ENCODE peak calls at places on chromosomes 4 and X, in ten cellular contexts. One of them, this sample, is unnamed.

GRCh38 chr4:75512336-75513211 is 1.6 kb downstream of the RCHY1 start:
- DNase-seq in iris pigment epithelial cell: peak; percentile 56
- DNase-seq in activated naive CD4-positive, alpha-beta T cell treated with anti-CD3 and anti-CD28 coated beads, Interleukin-2, amount 10 ng/mL, durations not matched to agents 7 days and 5 days: no peak
- DNase-seq in activated CD8-positive, alpha-beta memory T cell treated with anti-CD3 and anti-CD28 coated beads for 24 hours: no peak
- DNase-seq in epithelial cell of proximal tubule: no peak
- DNase-seq in AG04449: no peak
- DNase-seq in endodermal cell: peak; percentile 44
- DNase-seq in occipital lobe: no peak
- DNase-seq in stimulated activated CD4-positive, alpha-beta T cell treated with anti-CD3 and anti-CD28 coated beads, Interleukin-4, amount 100 ng/mL, for 48 hours: no peak
- DNase-seq in CD8-positive, alpha-beta memory T cell: no peak
- DNase-seq in this sample: peak; percentile 39

GRCh38 chrX:101262590-101262989 is 28.5 kb downstream of the TAF7L start:
- DNase-seq in iris pigment epithelial cell: no peak
- DNase-seq in activated naive CD4-positive, alpha-beta T cell treated with anti-CD3 and anti-CD28 coated beads, Interleukin-2, amount 10 ng/mL, durations not matched to agents 7 days and 5 days: no peak
- DNase-seq in activated CD8-positive, alpha-beta memory T cell treated with anti-CD3 and anti-CD28 coated beads for 24 hours: no peak
- DNase-seq in epithelial cell of proximal tubule: no peak
- DNase-seq in AG04449: no peak
- DNase-seq in endodermal cell: no peak
- DNase-seq in occipital lobe: no peak
- DNase-seq in stimulated activated CD4-positive, alpha-beta T cell treated with anti-CD3 and anti-CD28 coated beads, Interleukin-4, amount 100 ng/mL, for 48 hours: no peak
- DNase-seq in CD8-positive, alpha-beta memory T cell: no peak
- DNase-seq in this sample: no peak

GRCh38 chrX:68995780-68996551 is 167.1 kb downstream of the EFNB1 start:
- DNase-seq in iris pigment epithelial cell: peak; percentile 43
- DNase-seq in activated naive CD4-positive, alpha-beta T cell treated with anti-CD3 and anti-CD28 coated beads, Interleukin-2, amount 10 ng/mL, durations not matched to agents 7 days and 5 days: no peak
- DNase-seq in activated CD8-positive, alpha-beta memory T cell treated with anti-CD3 and anti-CD28 coated beads for 24 hours: no peak
- DNase-seq in epithelial cell of proximal tubule: peak; percentile 4
- DNase-seq in AG04449: no peak
- DNase-seq in endodermal cell: peak; percentile 33
- DNase-seq in occipital lobe: no peak
- DNase-seq in stimulated activated CD4-positive, alpha-beta T cell treated with anti-CD3 and anti-CD28 coated beads, Interleukin-4, amount 100 ng/mL, for 48 hours: no peak
- DNase-seq in CD8-positive, alpha-beta memory T cell: no peak
- DNase-seq in this sample: no peak

GRCh38 chr4:52402582-52402981 is 256.5 kb downstream of the USP46 start:
- DNase-seq in iris pigment epithelial cell: no peak
- DNase-seq in activated naive CD4-positive, alpha-beta T cell treated with anti-CD3 and anti-CD28 coated beads, Interleukin-2, amount 10 ng/mL, durations not matched to agents 7 days and 5 days: no peak
- DNase-seq in activated CD8-positive, alpha-beta memory T cell treated with anti-CD3 and anti-CD28 coated beads for 24 hours: no peak
- DNase-seq in epithelial cell of proximal tubule: no peak
- DNase-seq in AG04449: no peak
- DNase-seq in endodermal cell: no peak
- DNase-seq in occipital lobe: no peak
- DNase-seq in stimulated activated CD4-positive, alpha-beta T cell treated with anti-CD3 and anti-CD28 coated beads, Interleukin-4, amount 100 ng/mL, for 48 hours: no peak
- DNase-seq in CD8-positive, alpha-beta memory T cell: no peak
- DNase-seq in this sample: no peak

GRCh38 chrX:103919336-103919682 is 43.1 kb upstream of the TMSB15B start:
- DNase-seq in iris pigment epithelial cell: peak; percentile 55
- DNase-seq in activated naive CD4-positive, alpha-beta T cell treated with anti-CD3 and anti-CD28 coated beads, Interleukin-2, amount 10 ng/mL, durations not matched to agents 7 days and 5 days: peak; percentile 53
- DNase-seq in activated CD8-positive, alpha-beta memory T cell treated with anti-CD3 and anti-CD28 coated beads for 24 hours: no peak
- DNase-seq in epithelial cell of proximal tubule: no peak
- DNase-seq in AG04449: no peak
- DNase-seq in endodermal cell: no peak
- DNase-seq in occipital lobe: no peak
- DNase-seq in stimulated activated CD4-positive, alpha-beta T cell treated with anti-CD3 and anti-CD28 coated beads, Interleukin-4, amount 100 ng/mL, for 48 hours: no peak
- DNase-seq in CD8-positive, alpha-beta memory T cell: peak; percentile 3
- DNase-seq in this sample: no peak

GRCh38 chr4:76689079-76689817 is 208.7 kb downstream of the SOWAHB start:
- DNase-seq in iris pigment epithelial cell: no peak
- DNase-seq in activated naive CD4-positive, alpha-beta T cell treated with anti-CD3 and anti-CD28 coated beads, Interleukin-2, amount 10 ng/mL, durations not matched to agents 7 days and 5 days: peak; percentile 29
- DNase-seq in activated CD8-positive, alpha-beta memory T cell treated with anti-CD3 and anti-CD28 coated beads for 24 hours: peak; percentile 58
- DNase-seq in epithelial cell of proximal tubule: no peak
- DNase-seq in AG04449: no peak
- DNase-seq in endodermal cell: peak; percentile 92
- DNase-seq in occipital lobe: peak; percentile 13
- DNase-seq in stimulated activated CD4-positive, alpha-beta T cell treated with anti-CD3 and anti-CD28 coated beads, Interleukin-4, amount 100 ng/mL, for 48 hours: no peak
- DNase-seq in CD8-positive, alpha-beta memory T cell: no peak
- DNase-seq in this sample: peak; percentile 31

GRCh38 chr4:161767116-161767515 is 396.7 kb downstream of the FSTL5 start:
- DNase-seq in iris pigment epithelial cell: peak; percentile 94
- DNase-seq in activated naive CD4-positive, alpha-beta T cell treated with anti-CD3 and anti-CD28 coated beads, Interleukin-2, amount 10 ng/mL, durations not matched to agents 7 days and 5 days: no peak
- DNase-seq in activated CD8-positive, alpha-beta memory T cell treated with anti-CD3 and anti-CD28 coated beads for 24 hours: no peak
- DNase-seq in epithelial cell of proximal tubule: no peak
- DNase-seq in AG04449: peak; percentile 4
- DNase-seq in endodermal cell: no peak
- DNase-seq in occipital lobe: no peak
- DNase-seq in stimulated activated CD4-positive, alpha-beta T cell treated with anti-CD3 and anti-CD28 coated beads, Interleukin-4, amount 100 ng/mL, for 48 hours: no peak
- DNase-seq in CD8-positive, alpha-beta memory T cell: no peak
- DNase-seq in this sample: no peak

GRCh38 chr4:109560687-109561452 is 824 bp downstream of the MCUB start:
- DNase-seq in iris pigment epithelial cell: peak; percentile 87
- DNase-seq in activated naive CD4-positive, alpha-beta T cell treated with anti-CD3 and anti-CD28 coated beads, Interleukin-2, amount 10 ng/mL, durations not matched to agents 7 days and 5 days: peak; percentile 73
- DNase-seq in activated CD8-positive, alpha-beta memory T cell treated with anti-CD3 and anti-CD28 coated beads for 24 hours: peak; percentile 85
- DNase-seq in epithelial cell of proximal tubule: no peak
- DNase-seq in AG04449: peak; percentile 17
- DNase-seq in endodermal cell: peak; percentile 78
- DNase-seq in occipital lobe: peak; percentile 15
- DNase-seq in stimulated activated CD4-positive, alpha-beta T cell treated with anti-CD3 and anti-CD28 coated beads, Interleukin-4, amount 100 ng/mL, for 48 hours: peak; percentile 54
- DNase-seq in CD8-positive, alpha-beta memory T cell: peak; percentile 37
- DNase-seq in this sample: peak; percentile 69

GRCh38 chrX:69093960-69094935 is 71.0 kb downstream of the PJA1 start:
- DNase-seq in iris pigment epithelial cell: peak; percentile 62
- DNase-seq in activated naive CD4-positive, alpha-beta T cell treated with anti-CD3 and anti-CD28 coated beads, Interleukin-2, amount 10 ng/mL, durations not matched to agents 7 days and 5 days: peak; percentile 49
- DNase-seq in activated CD8-positive, alpha-beta memory T cell treated with anti-CD3 and anti-CD28 coated beads for 24 hours: peak; percentile 65
- DNase-seq in epithelial cell of proximal tubule: no peak
- DNase-seq in AG04449: no peak
- DNase-seq in endodermal cell: peak; percentile 82
- DNase-seq in occipital lobe: no peak
- DNase-seq in stimulated activated CD4-positive, alpha-beta T cell treated with anti-CD3 and anti-CD28 coated beads, Interleukin-4, amount 100 ng/mL, for 48 hours: peak; percentile 4
- DNase-seq in CD8-positive, alpha-beta memory T cell: no peak
- DNase-seq in this sample: peak; percentile 48

GRCh38 chr4:141314627-141315026 is 93.9 kb downstream of the ZNF330 start:
- DNase-seq in iris pigment epithelial cell: no peak
- DNase-seq in activated naive CD4-positive, alpha-beta T cell treated with anti-CD3 and anti-CD28 coated beads, Interleukin-2, amount 10 ng/mL, durations not matched to agents 7 days and 5 days: no peak
- DNase-seq in activated CD8-positive, alpha-beta memory T cell treated with anti-CD3 and anti-CD28 coated beads for 24 hours: no peak
- DNase-seq in epithelial cell of proximal tubule: no peak
- DNase-seq in AG04449: no peak
- DNase-seq in endodermal cell: no peak
- DNase-seq in occipital lobe: no peak
- DNase-seq in stimulated activated CD4-positive, alpha-beta T cell treated with anti-CD3 and anti-CD28 coated beads, Interleukin-4, amount 100 ng/mL, for 48 hours: no peak
- DNase-seq in CD8-positive, alpha-beta memory T cell: no peak
- DNase-seq in this sample: no peak

GRCh38 chr4:168124008-168124641 is 31.8 kb downstream of the ANXA10 start:
- DNase-seq in iris pigment epithelial cell: peak; percentile 79
- DNase-seq in activated naive CD4-positive, alpha-beta T cell treated with anti-CD3 and anti-CD28 coated beads, Interleukin-2, amount 10 ng/mL, durations not matched to agents 7 days and 5 days: no peak
- DNase-seq in activated CD8-positive, alpha-beta memory T cell treated with anti-CD3 and anti-CD28 coated beads for 24 hours: no peak
- DNase-seq in epithelial cell of proximal tubule: no peak
- DNase-seq in AG04449: peak; percentile 40
- DNase-seq in endodermal cell: no peak
- DNase-seq in occipital lobe: no peak
- DNase-seq in stimulated activated CD4-positive, alpha-beta T cell treated with anti-CD3 and anti-CD28 coated beads, Interleukin-4, amount 100 ng/mL, for 48 hours: no peak
- DNase-seq in CD8-positive, alpha-beta memory T cell: no peak
- DNase-seq in this sample: no peak

GRCh38 chr4:43234626-43235025 is 342.1 kb downstream of the GRXCR1 start:
- DNase-seq in iris pigment epithelial cell: no peak
- DNase-seq in activated naive CD4-positive, alpha-beta T cell treated with anti-CD3 and anti-CD28 coated beads, Interleukin-2, amount 10 ng/mL, durations not matched to agents 7 days and 5 days: no peak
- DNase-seq in activated CD8-positive, alpha-beta memory T cell treated with anti-CD3 and anti-CD28 coated beads for 24 hours: no peak
- DNase-seq in epithelial cell of proximal tubule: no peak
- DNase-seq in AG04449: no peak
- DNase-seq in endodermal cell: peak; percentile 52
- DNase-seq in occipital lobe: no peak
- DNase-seq in stimulated activated CD4-positive, alpha-beta T cell treated with anti-CD3 and anti-CD28 coated beads, Interleukin-4, amount 100 ng/mL, for 48 hours: no peak
- DNase-seq in CD8-positive, alpha-beta memory T cell: no peak
- DNase-seq in this sample: no peak

GRCh38 chr4:132382243-132382642 is 766.9 kb upstream of the PCDH10 start:
- DNase-seq in iris pigment epithelial cell: no peak
- DNase-seq in activated naive CD4-positive, alpha-beta T cell treated with anti-CD3 and anti-CD28 coated beads, Interleukin-2, amount 10 ng/mL, durations not matched to agents 7 days and 5 days: no peak
- DNase-seq in activated CD8-positive, alpha-beta memory T cell treated with anti-CD3 and anti-CD28 coated beads for 24 hours: no peak
- DNase-seq in epithelial cell of proximal tubule: no peak
- DNase-seq in AG04449: no peak
- DNase-seq in endodermal cell: no peak
- DNase-seq in occipital lobe: no peak
- DNase-seq in stimulated activated CD4-positive, alpha-beta T cell treated with anti-CD3 and anti-CD28 coated beads, Interleukin-4, amount 100 ng/mL, for 48 hours: no peak
- DNase-seq in CD8-positive, alpha-beta memory T cell: no peak
- DNase-seq in this sample: no peak

GRCh38 chr4:169225812-169226211 is 44.9 kb downstream of the SH3RF1 start:
- DNase-seq in iris pigment epithelial cell: no peak
- DNase-seq in activated naive CD4-positive, alpha-beta T cell treated with anti-CD3 and anti-CD28 coated beads, Interleukin-2, amount 10 ng/mL, durations not matched to agents 7 days and 5 days: no peak
- DNase-seq in activated CD8-positive, alpha-beta memory T cell treated with anti-CD3 and anti-CD28 coated beads for 24 hours: no peak
- DNase-seq in epithelial cell of proximal tubule: no peak
- DNase-seq in AG04449: no peak
- DNase-seq in endodermal cell: no peak
- DNase-seq in occipital lobe: no peak
- DNase-seq in stimulated activated CD4-positive, alpha-beta T cell treated with anti-CD3 and anti-CD28 coated beads, Interleukin-4, amount 100 ng/mL, for 48 hours: no peak
- DNase-seq in CD8-positive, alpha-beta memory T cell: no peak
- DNase-seq in this sample: no peak

GRCh38 chr4:182015893-182016292 is 227.3 kb upstream of the TENM3 start:
- DNase-seq in iris pigment epithelial cell: peak; percentile 31
- DNase-seq in activated naive CD4-positive, alpha-beta T cell treated with anti-CD3 and anti-CD28 coated beads, Interleukin-2, amount 10 ng/mL, durations not matched to agents 7 days and 5 days: no peak
- DNase-seq in activated CD8-positive, alpha-beta memory T cell treated with anti-CD3 and anti-CD28 coated beads for 24 hours: no peak
- DNase-seq in epithelial cell of proximal tubule: no peak
- DNase-seq in AG04449: no peak
- DNase-seq in endodermal cell: no peak
- DNase-seq in occipital lobe: no peak
- DNase-seq in stimulated activated CD4-positive, alpha-beta T cell treated with anti-CD3 and anti-CD28 coated beads, Interleukin-4, amount 100 ng/mL, for 48 hours: no peak
- DNase-seq in CD8-positive, alpha-beta memory T cell: no peak
- DNase-seq in this sample: no peak

GRCh38 chr4:109571494-109571893 is 11.4 kb downstream of the MCUB start:
- DNase-seq in iris pigment epithelial cell: no peak
- DNase-seq in activated naive CD4-positive, alpha-beta T cell treated with anti-CD3 and anti-CD28 coated beads, Interleukin-2, amount 10 ng/mL, durations not matched to agents 7 days and 5 days: no peak
- DNase-seq in activated CD8-positive, alpha-beta memory T cell treated with anti-CD3 and anti-CD28 coated beads for 24 hours: no peak
- DNase-seq in epithelial cell of proximal tubule: no peak
- DNase-seq in AG04449: no peak
- DNase-seq in endodermal cell: no peak
- DNase-seq in occipital lobe: no peak
- DNase-seq in stimulated activated CD4-positive, alpha-beta T cell treated with anti-CD3 and anti-CD28 coated beads, Interleukin-4, amount 100 ng/mL, for 48 hours: no peak
- DNase-seq in CD8-positive, alpha-beta memory T cell: no peak
- DNase-seq in this sample: no peak

GRCh38 chr4:152090543-152090942 is 329.7 kb upstream of the GATB start:
- DNase-seq in iris pigment epithelial cell: no peak
- DNase-seq in activated naive CD4-positive, alpha-beta T cell treated with anti-CD3 and anti-CD28 coated beads, Interleukin-2, amount 10 ng/mL, durations not matched to agents 7 days and 5 days: peak; percentile 39
- DNase-seq in activated CD8-positive, alpha-beta memory T cell treated with anti-CD3 and anti-CD28 coated beads for 24 hours: peak; percentile 57
- DNase-seq in epithelial cell of proximal tubule: no peak
- DNase-seq in AG04449: no peak
- DNase-seq in endodermal cell: peak; percentile 57
- DNase-seq in occipital lobe: no peak
- DNase-seq in stimulated activated CD4-positive, alpha-beta T cell treated with anti-CD3 and anti-CD28 coated beads, Interleukin-4, amount 100 ng/mL, for 48 hours: no peak
- DNase-seq in CD8-positive, alpha-beta memory T cell: no peak
- DNase-seq in this sample: peak; percentile 52

GRCh38 chr4:186551849-186552248 is 3.5 kb downstream of the MTNR1A start:
- DNase-seq in iris pigment epithelial cell: no peak
- DNase-seq in activated naive CD4-positive, alpha-beta T cell treated with anti-CD3 and anti-CD28 coated beads, Interleukin-2, amount 10 ng/mL, durations not matched to agents 7 days and 5 days: no peak
- DNase-seq in activated CD8-positive, alpha-beta memory T cell treated with anti-CD3 and anti-CD28 coated beads for 24 hours: no peak
- DNase-seq in epithelial cell of proximal tubule: no peak
- DNase-seq in AG04449: no peak
- DNase-seq in endodermal cell: no peak
- DNase-seq in occipital lobe: no peak
- DNase-seq in stimulated activated CD4-positive, alpha-beta T cell treated with anti-CD3 and anti-CD28 coated beads, Interleukin-4, amount 100 ng/mL, for 48 hours: no peak
- DNase-seq in CD8-positive, alpha-beta memory T cell: no peak
- DNase-seq in this sample: no peak

GRCh38 chrX:106997611-106998010 is 2.4 kb downstream of the MORC4 start:
- DNase-seq in iris pigment epithelial cell: no peak
- DNase-seq in activated naive CD4-positive, alpha-beta T cell treated with anti-CD3 and anti-CD28 coated beads, Interleukin-2, amount 10 ng/mL, durations not matched to agents 7 days and 5 days: no peak
- DNase-seq in activated CD8-positive, alpha-beta memory T cell treated with anti-CD3 and anti-CD28 coated beads for 24 hours: no peak
- DNase-seq in epithelial cell of proximal tubule: no peak
- DNase-seq in AG04449: no peak
- DNase-seq in endodermal cell: no peak
- DNase-seq in occipital lobe: no peak
- DNase-seq in stimulated activated CD4-positive, alpha-beta T cell treated with anti-CD3 and anti-CD28 coated beads, Interleukin-4, amount 100 ng/mL, for 48 hours: no peak
- DNase-seq in CD8-positive, alpha-beta memory T cell: no peak
- DNase-seq in this sample: no peak

GRCh38 chr4:83067058-83067639 is 32.2 kb downstream of the COPS4 start:
- DNase-seq in iris pigment epithelial cell: no peak
- DNase-seq in activated naive CD4-positive, alpha-beta T cell treated with anti-CD3 and anti-CD28 coated beads, Interleukin-2, amount 10 ng/mL, durations not matched to agents 7 days and 5 days: no peak
- DNase-seq in activated CD8-positive, alpha-beta memory T cell treated with anti-CD3 and anti-CD28 coated beads for 24 hours: no peak
- DNase-seq in epithelial cell of proximal tubule: no peak
- DNase-seq in AG04449: no peak
- DNase-seq in endodermal cell: no peak
- DNase-seq in occipital lobe: no peak
- DNase-seq in stimulated activated CD4-positive, alpha-beta T cell treated with anti-CD3 and anti-CD28 coated beads, Interleukin-4, amount 100 ng/mL, for 48 hours: no peak
- DNase-seq in CD8-positive, alpha-beta memory T cell: no peak
- DNase-seq in this sample: no peak

GRCh38 chrX:34659575-34659974 is 2.5 kb upstream of the TMEM47 start:
- DNase-seq in iris pigment epithelial cell: no peak
- DNase-seq in activated naive CD4-positive, alpha-beta T cell treated with anti-CD3 and anti-CD28 coated beads, Interleukin-2, amount 10 ng/mL, durations not matched to agents 7 days and 5 days: no peak
- DNase-seq in activated CD8-positive, alpha-beta memory T cell treated with anti-CD3 and anti-CD28 coated beads for 24 hours: no peak
- DNase-seq in epithelial cell of proximal tubule: no peak
- DNase-seq in AG04449: no peak
- DNase-seq in endodermal cell: peak; percentile 64
- DNase-seq in occipital lobe: no peak
- DNase-seq in stimulated activated CD4-positive, alpha-beta T cell treated with anti-CD3 and anti-CD28 coated beads, Interleukin-4, amount 100 ng/mL, for 48 hours: no peak
- DNase-seq in CD8-positive, alpha-beta memory T cell: no peak
- DNase-seq in this sample: no peak

GRCh38 chrX:37815366-37815765 is 32.0 kb downstream of the DYNLT3 start:
- DNase-seq in iris pigment epithelial cell: no peak
- DNase-seq in activated naive CD4-positive, alpha-beta T cell treated with anti-CD3 and anti-CD28 coated beads, Interleukin-2, amount 10 ng/mL, durations not matched to agents 7 days and 5 days: no peak
- DNase-seq in activated CD8-positive, alpha-beta memory T cell treated with anti-CD3 and anti-CD28 coated beads for 24 hours: no peak
- DNase-seq in epithelial cell of proximal tubule: no peak
- DNase-seq in AG04449: no peak
- DNase-seq in endodermal cell: no peak
- DNase-seq in occipital lobe: no peak
- DNase-seq in stimulated activated CD4-positive, alpha-beta T cell treated with anti-CD3 and anti-CD28 coated beads, Interleukin-4, amount 100 ng/mL, for 48 hours: no peak
- DNase-seq in CD8-positive, alpha-beta memory T cell: no peak
- DNase-seq in this sample: no peak

GRCh38 chr4:86670739-86671138 is 76.6 kb downstream of the PTPN13 start:
- DNase-seq in iris pigment epithelial cell: peak; percentile 94
- DNase-seq in activated naive CD4-positive, alpha-beta T cell treated with anti-CD3 and anti-CD28 coated beads, Interleukin-2, amount 10 ng/mL, durations not matched to agents 7 days and 5 days: no peak
- DNase-seq in activated CD8-positive, alpha-beta memory T cell treated with anti-CD3 and anti-CD28 coated beads for 24 hours: no peak
- DNase-seq in epithelial cell of proximal tubule: no peak
- DNase-seq in AG04449: no peak
- DNase-seq in endodermal cell: no peak
- DNase-seq in occipital lobe: no peak
- DNase-seq in stimulated activated CD4-positive, alpha-beta T cell treated with anti-CD3 and anti-CD28 coated beads, Interleukin-4, amount 100 ng/mL, for 48 hours: no peak
- DNase-seq in CD8-positive, alpha-beta memory T cell: no peak
- DNase-seq in this sample: no peak

GRCh38 chrX:40156472-40157227 is 58.9 kb upstream of the BCOR start:
- DNase-seq in iris pigment epithelial cell: no peak
- DNase-seq in activated naive CD4-positive, alpha-beta T cell treated with anti-CD3 and anti-CD28 coated beads, Interleukin-2, amount 10 ng/mL, durations not matched to agents 7 days and 5 days: no peak
- DNase-seq in activated CD8-positive, alpha-beta memory T cell treated with anti-CD3 and anti-CD28 coated beads for 24 hours: no peak
- DNase-seq in epithelial cell of proximal tubule: no peak
- DNase-seq in AG04449: no peak
- DNase-seq in endodermal cell: peak; percentile 85
- DNase-seq in occipital lobe: no peak
- DNase-seq in stimulated activated CD4-positive, alpha-beta T cell treated with anti-CD3 and anti-CD28 coated beads, Interleukin-4, amount 100 ng/mL, for 48 hours: no peak
- DNase-seq in CD8-positive, alpha-beta memory T cell: no peak
- DNase-seq in this sample: no peak

GRCh38 chr4:184446132-184446531 is 28.2 kb downstream of the IRF2 start:
- DNase-seq in iris pigment epithelial cell: no peak
- DNase-seq in activated naive CD4-positive, alpha-beta T cell treated with anti-CD3 and anti-CD28 coated beads, Interleukin-2, amount 10 ng/mL, durations not matched to agents 7 days and 5 days: no peak
- DNase-seq in activated CD8-positive, alpha-beta memory T cell treated with anti-CD3 and anti-CD28 coated beads for 24 hours: no peak
- DNase-seq in epithelial cell of proximal tubule: no peak
- DNase-seq in AG04449: no peak
- DNase-seq in endodermal cell: no peak
- DNase-seq in occipital lobe: no peak
- DNase-seq in stimulated activated CD4-positive, alpha-beta T cell treated with anti-CD3 and anti-CD28 coated beads, Interleukin-4, amount 100 ng/mL, for 48 hours: no peak
- DNase-seq in CD8-positive, alpha-beta memory T cell: no peak
- DNase-seq in this sample: no peak